ENCODE peak calls at places on chromosomes 2 and 18, in nine cellular contexts. U, P, N, Q, A, S, T, O and F are unnamed samples.

GRCh38 chr2:27932396-27932795 is 41.9 kb downstream of the BABAM2 start:
- DNase-seq in U (no peak), P (peak), N (peak), Q (peak), A (no peak), S (peak), T (no peak), O (no peak), F (no peak)

GRCh38 chr18:41719808-41720207 is 235.2 kb upstream of the PIK3C3 start:
- DNase-seq in U (no peak), P (no peak), N (no peak), Q (no peak), A (no peak), S (no peak), T (no peak), O (no peak), F (no peak)

GRCh38 chr2:75090770-75091515 is 108.4 kb downstream of the TACR1 start:
- DNase-seq in U (no peak), P (no peak), N (no peak), Q (no peak), A (no peak), S (no peak), T (no peak), O (no peak), F (no peak)

GRCh38 chr2:53880756-53881155 is 21.0 kb upstream of the GPR75 start:
- DNase-seq in U (no peak), P (peak), N (peak), Q (peak), A (no peak), S (no peak), T (no peak), O (no peak), F (no peak)

GRCh38 chr2:128550389-128550788 is 231.7 kb upstream of the HS6ST1 start:
- DNase-seq in U (no peak), P (no peak), N (no peak), Q (no peak), A (no peak), S (no peak), T (no peak), O (no peak), F (no peak)

GRCh38 chr2:66364495-66364992 is 70.4 kb upstream of the MEIS1 start:
- DNase-seq in U (no peak), P (peak), N (peak), Q (peak), A (peak), S (no peak), T (peak), O (no peak), F (no peak)

GRCh38 chr2:199278099-199278498 is 179.6 kb downstream of the SATB2 start:
- DNase-seq in U (no peak), P (peak), N (peak), Q (peak), A (no peak), S (no peak), T (no peak), O (no peak), F (no peak)

GRCh38 chr2:27720004-27720551 is 51.4 kb upstream of the MRPL33 start:
- DNase-seq in U (peak), P (peak), N (peak), Q (peak), A (peak), S (peak), T (peak), O (peak), F (no peak)

GRCh38 chr18:51727780-51728179 is 530.3 kb upstream of the MEX3C start:
- DNase-seq in U (no peak), P (no peak), N (no peak), Q (no peak), A (no peak), S (no peak), T (no peak), O (no peak), F (no peak)

GRCh38 chr2:88831792-88832248 is 140.3 kb downstream of the RPIA start:
- DNase-seq in U (peak), P (peak), N (peak), Q (peak), A (no peak), S (peak), T (no peak), O (no peak), F (no peak)

GRCh38 chr2:171711351-171711750 is 24.1 kb downstream of the DYNC1I2 start:
- DNase-seq in U (no peak), P (peak), N (peak), Q (no peak), A (no peak), S (no peak), T (no peak), O (no peak), F (no peak)

GRCh38 chr2:84078466-84078865 is 380.6 kb downstream of the SUCLG1 start:
- DNase-seq in U (no peak), P (no peak), N (no peak), Q (no peak), A (no peak), S (no peak), T (no peak), O (no peak), F (no peak)

DNA sequence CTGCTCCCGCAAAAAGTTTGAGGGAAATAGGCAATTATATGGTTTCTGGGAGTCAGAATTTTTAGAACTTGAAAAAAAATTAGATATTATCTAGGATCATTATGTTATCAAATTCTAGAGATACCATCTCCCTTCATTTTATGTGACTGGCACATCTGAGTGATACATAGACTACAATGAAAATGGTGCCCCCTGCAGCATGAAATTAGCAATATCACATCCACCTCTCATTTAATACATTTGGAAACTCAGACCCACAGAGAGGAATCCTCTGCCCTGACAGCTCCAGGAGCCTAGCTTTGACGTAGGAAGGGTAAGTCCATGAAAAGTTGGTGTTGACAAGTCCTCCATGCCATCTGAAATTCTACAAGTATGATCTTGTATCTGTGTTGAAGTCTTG is 381.6 kb downstream of the SUCLG1 start:
- DNase-seq in U (no peak), P (no peak), N (no peak), Q (peak), A (no peak), S (peak), T (no peak), O (no peak), F (no peak)
- TF ChIP-seq CTCF in U (no peak), P (no peak), N (no peak), Q (peak), A (no peak), S (peak), T (no peak), O (no peak), F (peak)

GRCh38 chr18:77711096-77711495 is 461.4 kb downstream of the GALR1 start:
- DNase-seq in U (no peak), P (peak), N (peak), Q (no peak), A (no peak), S (no peak), T (no peak), O (no peak), F (no peak)
- TF ChIP-seq CTCF in U (no peak), P (peak), N (peak), Q (no peak), A (no peak), S (peak), T (no peak), O (no peak), F (no peak)

DNA sequence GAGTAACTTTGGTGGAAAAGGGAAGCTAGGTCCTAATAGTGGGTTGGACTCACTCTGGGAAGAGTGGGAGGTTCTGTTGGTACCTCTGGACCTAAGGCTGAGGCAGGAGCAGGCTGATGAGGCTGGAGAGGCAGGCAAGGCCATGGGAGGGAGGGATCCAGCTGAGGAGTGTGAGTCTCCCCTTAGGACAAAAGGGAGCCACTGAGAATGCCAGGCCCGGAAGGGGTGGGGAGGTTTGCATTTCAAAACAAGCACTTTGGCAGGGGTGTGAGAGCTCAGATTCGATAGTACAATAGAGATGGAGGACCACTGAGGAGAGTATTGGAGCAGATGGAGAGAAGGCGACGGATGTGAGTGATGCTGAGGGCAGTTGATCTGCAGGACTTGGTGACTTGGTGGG is 132.1 kb upstream of the CAPN13 start:
- DNase-seq in U (no peak), P (no peak), N (no peak), Q (no peak), A (no peak), S (no peak), T (no peak), O (no peak), F (no peak)
- TF ChIP-seq CTCF in U (no peak), P (no peak), N (no peak), Q (no peak), A (no peak), S (no peak), T (no peak), O (no peak), F (no peak)

GRCh38 chr18:74654637-74655036 is 57.0 kb downstream of the ZNF407 start:
- DNase-seq in U (no peak), P (peak), N (peak), Q (peak), A (no peak), S (no peak), T (no peak), O (no peak), F (no peak)
- TF ChIP-seq CTCF in U (no peak), P (peak), N (no peak), Q (no peak), A (no peak), S (no peak), T (no peak), O (no peak), F (no peak)

DNA sequence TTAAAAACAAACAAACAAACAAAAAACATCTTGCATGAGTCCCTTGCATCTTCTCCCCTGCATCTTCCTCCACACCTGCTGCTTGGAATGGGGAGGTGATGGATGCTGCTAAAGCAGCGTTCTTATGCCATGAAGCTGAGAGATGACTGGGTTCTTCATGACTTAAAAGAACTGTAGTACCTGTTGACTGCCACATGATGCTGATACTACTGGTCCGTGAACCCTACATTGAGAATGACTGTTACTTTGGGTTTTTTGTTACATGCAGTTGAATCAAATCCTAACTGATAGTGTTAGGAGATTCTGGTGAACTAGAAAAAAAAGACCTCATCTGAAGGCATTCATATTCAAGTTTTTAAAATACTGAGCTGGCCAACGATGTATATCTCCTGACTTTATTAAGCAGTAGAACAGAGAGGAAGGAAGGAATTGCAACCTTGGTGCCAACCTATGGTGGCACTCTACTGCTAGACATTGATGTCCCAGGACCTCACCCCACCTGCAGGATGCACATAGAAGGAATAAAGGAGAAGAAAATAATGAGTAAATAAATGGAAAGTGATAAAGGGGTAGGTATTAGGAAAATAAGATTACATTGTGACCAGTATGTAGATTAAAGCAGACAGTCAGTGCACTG is 63.2 kb upstream of the SPAG16 start:
- DNase-seq in U (no peak), P (no peak), N (no peak), Q (no peak), A (no peak), S (no peak), T (no peak), O (no peak), F (no peak)
- TF ChIP-seq CTCF in U (no peak), P (no peak), N (peak), Q (no peak), A (no peak), S (peak), T (no peak), O (no peak), F (no peak)

DNA sequence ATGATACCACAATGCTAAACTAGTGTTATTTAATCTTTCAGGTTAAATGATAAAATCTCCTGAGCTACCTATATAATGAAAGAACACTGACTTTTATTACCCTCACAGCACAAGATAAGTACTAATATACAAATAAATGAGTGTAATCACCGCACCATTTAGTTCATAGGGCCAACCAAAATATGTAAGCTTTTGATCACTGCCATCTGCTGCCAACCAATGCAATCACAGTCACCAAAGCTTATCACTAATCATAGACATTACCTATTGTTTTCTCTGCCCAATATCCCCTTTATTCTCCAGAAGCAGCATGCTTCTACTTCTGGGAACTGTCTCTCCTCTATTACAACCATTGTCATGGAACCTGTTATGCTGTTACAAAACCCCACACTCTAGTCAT is 151.6 kb upstream of the LRATD1 start:
- DNase-seq in U (no peak), P (no peak), N (no peak), Q (no peak), A (no peak), S (no peak), T (no peak), O (no peak), F (no peak)
- TF ChIP-seq CTCF in U (no peak), P (no peak), N (no peak), Q (peak), A (no peak), S (no peak), T (no peak), O (no peak), F (no peak)

DNA sequence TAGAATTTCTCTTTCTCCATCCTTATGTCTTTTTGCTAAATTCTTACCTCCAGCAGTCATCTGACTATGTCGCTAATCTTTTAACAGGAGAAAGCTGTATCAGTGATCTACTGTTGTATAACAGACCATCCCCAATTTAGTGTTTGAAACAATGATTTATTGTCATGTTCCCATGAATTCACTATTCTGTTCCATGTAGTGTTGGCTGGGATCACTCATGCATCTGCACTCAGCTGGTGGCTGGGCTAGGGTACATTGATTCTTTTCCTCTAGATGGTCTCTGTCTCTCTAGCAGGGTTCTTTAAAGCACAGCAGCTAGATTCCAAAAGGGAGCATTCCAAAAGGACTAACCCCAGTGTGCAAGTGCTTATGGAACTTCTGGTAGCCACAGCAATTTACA is 184.2 kb upstream of the FANCL start:
- DNase-seq in U (no peak), P (no peak), N (no peak), Q (no peak), A (no peak), S (no peak), T (no peak), O (no peak), F (no peak)
- TF ChIP-seq CTCF in U (no peak), P (no peak), N (no peak), Q (no peak), A (no peak), S (no peak), T (no peak), O (no peak), F (no peak)

GRCh38 chr2:211457325-211457724 is 900.9 kb downstream of the CPS1 start:
- DNase-seq in U (no peak), P (no peak), N (no peak), Q (no peak), A (no peak), S (no peak), T (no peak), O (no peak), F (no peak)

GRCh38 chr2:211458974-211459373 is 902.6 kb downstream of the CPS1 start:
- DNase-seq in U (no peak), P (no peak), N (no peak), Q (no peak), A (no peak), S (no peak), T (no peak), O (no peak), F (no peak)

GRCh38 chr2:211454684-211455083 is 898.3 kb downstream of the CPS1 start:
- DNase-seq in U (no peak), P (no peak), N (no peak), Q (no peak), A (no peak), S (no peak), T (no peak), O (no peak), F (peak)

GRCh38 chr2:211453311-211453894 is 897.0 kb downstream of the CPS1 start:
- DNase-seq in U (no peak), P (no peak), N (no peak), Q (no peak), A (no peak), S (no peak), T (no peak), O (no peak), F (no peak)

GRCh38 chr2:211455225-211455841 is 898.9 kb downstream of the CPS1 start:
- DNase-seq in U (no peak), P (peak), N (peak), Q (peak), A (no peak), S (peak), T (no peak), O (no peak), F (peak)
- TF ChIP-seq CTCF in U (peak), P (peak), N (peak), Q (peak), A (peak), S (peak), T (peak), O (peak), F (peak)

DNA sequence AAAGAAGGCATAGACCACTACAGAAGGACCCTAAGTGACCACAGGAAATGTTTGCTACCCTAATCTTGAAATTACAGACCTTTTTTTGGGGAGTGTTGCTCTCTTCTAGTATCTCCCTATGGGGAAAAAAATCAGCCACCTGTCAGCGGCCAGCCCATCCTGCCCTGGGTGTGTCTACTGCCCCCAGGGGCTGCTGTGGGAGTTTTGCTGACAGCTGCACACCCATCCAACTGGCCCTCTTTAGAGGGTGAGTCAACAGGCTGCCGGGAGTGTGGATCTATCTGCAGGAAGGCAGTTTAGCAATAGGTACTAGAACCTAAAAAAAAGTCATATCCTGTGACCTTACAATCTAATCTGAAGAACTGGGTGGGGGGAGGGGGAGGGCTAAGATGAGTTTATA is 796 bp upstream of the DYSF start:
- DNase-seq in U (peak), P (peak), N (peak), Q (peak), A (peak), S (peak), T (no peak), O (no peak), F (no peak)
- TF ChIP-seq CTCF in U (peak), P (peak), N (peak), Q (peak), A (no peak), S (peak), T (no peak), O (no peak), F (no peak)

GRCh38 chr2:45024600-45025291 is 15.5 kb upstream of the SIX2 start:
- DNase-seq in U (peak), P (peak), N (peak), Q (peak), A (no peak), S (peak), T (no peak), O (peak), F (no peak)
- TF ChIP-seq CTCF in U (no peak), P (no peak), N (peak), Q (peak), A (no peak), S (peak), T (no peak), O (peak), F (no peak)